ENCODE peak calls at places on chromosomes 3 and 15, in seven cellular contexts. N is WERI-Rb-1; H is CD4-positive, alpha-beta memory T cell; P is HCT116; M is vagina; V is BE2C; L is IMR-90. F is an unnamed sample.
A peak's percentile ranks its signal among the peaks of the same experiment; 100 is the strongest.

GRCh38 chr3:113769551-113769950 is 22.7 kb downstream of the ATP6V1A start:
- DNase-seq in N (no peak), H (no peak), P (no peak), M (no peak), V (no peak), L (peak; percentile 70), F (no peak)

GRCh38 chr15:43912991-43913927 is 86.5 kb downstream of the WDR76 start:
- DNase-seq in N (no peak), H (no peak), P (peak; percentile 92), M (no peak), V (peak; percentile 35), L (peak; percentile 99), F (no peak)

GRCh38 chr15:79218588-79219200 is 63.8 kb upstream of the ANKRD34C start:
- DNase-seq in N (no peak), H (no peak), P (peak; percentile 24), M (no peak), V (peak; percentile 36), L (peak; percentile 17), F (peak; percentile 27)

GRCh38 chr3:142363936-142364467 is 83.8 kb downstream of the XRN1 start:
- DNase-seq in N (no peak), H (no peak), P (no peak), M (no peak), V (no peak), L (no peak), F (no peak)

GRCh38 chr15:83365370-83365938 is 81.0 kb upstream of the BNC1 start:
- DNase-seq in N (no peak), H (no peak), P (peak; percentile 16), M (no peak), V (peak; percentile 32), L (peak; percentile 20), F (peak; percentile 25)

GRCh38 chr3:48962340-48962739 is 27.7 kb upstream of the P4HTM start:
- DNase-seq in N (no peak), H (no peak), P (no peak), M (no peak), V (no peak), L (no peak), F (no peak)

GRCh38 chr15:89828324-89829145 is 13.9 kb upstream of the ANPEP start:
- DNase-seq in N (no peak), H (no peak), P (no peak), M (no peak), V (no peak), L (peak; percentile 71), F (no peak)

GRCh38 chr3:139213936-139214335 is 129.9 kb upstream of the MRPS22 start:
- DNase-seq in N (no peak), H (no peak), P (no peak), M (no peak), V (no peak), L (no peak), F (no peak)

GRCh38 chr3:86800116-86800515 is 190.8 kb downstream of the VGLL3 start:
- DNase-seq in N (no peak), H (no peak), P (no peak), M (no peak), V (no peak), L (no peak), F (no peak)

GRCh38 chr3:130849111-130849552 is 44.8 kb upstream of the ATP2C1 start:
- DNase-seq in N (peak; percentile 9), H (no peak), P (no peak), M (no peak), V (peak; percentile 65), L (no peak), F (no peak)

GRCh38 chr3:85930718-85931117 is 971.9 kb downstream of the CADM2 start:
- DNase-seq in N (no peak), H (no peak), P (no peak), M (no peak), V (no peak), L (no peak), F (no peak)

GRCh38 chr3:138914870-138915502 is 32.0 kb downstream of the FOXL2 start:
- DNase-seq in N (no peak), H (no peak), P (no peak), M (no peak), V (no peak), L (peak; percentile 62), F (no peak)

GRCh38 chr15:40782609-40783227 is 12.9 kb downstream of the C15orf62 start:
- DNase-seq in N (peak; percentile 83), H (peak; percentile 75), P (peak; percentile 68), M (no peak), V (peak; percentile 86), L (no peak), F (peak; percentile 29)

GRCh38 chr3:169256791-169257522 is 406.6 kb downstream of the MECOM start:
- DNase-seq in N (no peak), H (no peak), P (no peak), M (no peak), V (no peak), L (peak; percentile 16), F (no peak)

GRCh38 chr3:122907471-122907870 is 112.6 kb downstream of the SLC49A4 start:
- DNase-seq in N (no peak), H (no peak), P (no peak), M (no peak), V (no peak), L (no peak), F (no peak)

GRCh38 chr3:32143849-32144757 is 37.7 kb downstream of the GPD1L start:
- DNase-seq in N (peak; percentile 59), H (peak; percentile 56), P (peak; percentile 73), M (no peak), V (peak; percentile 40), L (peak; percentile 97), F (peak; percentile 78)

GRCh38 chr3:41148446-41148845 is 50.9 kb upstream of the CTNNB1 start:
- DNase-seq in N (peak; percentile 11), H (no peak), P (no peak), M (no peak), V (no peak), L (no peak), F (no peak)

GRCh38 chr3:38724392-38724736 is 74.9 kb upstream of the SCN5A start:
- DNase-seq in N (no peak), H (no peak), P (no peak), M (no peak), V (no peak), L (no peak), F (no peak)

GRCh38 chr15:76179023-76179422 is 119.2 kb downstream of the TMEM266 start:
- DNase-seq in N (no peak), H (no peak), P (no peak), M (no peak), V (no peak), L (no peak), F (no peak)

GRCh38 chr15:58383876-58384275 is 47.9 kb upstream of the LIPC start:
- DNase-seq in N (no peak), H (no peak), P (no peak), M (no peak), V (no peak), L (no peak), F (no peak)

DNA sequence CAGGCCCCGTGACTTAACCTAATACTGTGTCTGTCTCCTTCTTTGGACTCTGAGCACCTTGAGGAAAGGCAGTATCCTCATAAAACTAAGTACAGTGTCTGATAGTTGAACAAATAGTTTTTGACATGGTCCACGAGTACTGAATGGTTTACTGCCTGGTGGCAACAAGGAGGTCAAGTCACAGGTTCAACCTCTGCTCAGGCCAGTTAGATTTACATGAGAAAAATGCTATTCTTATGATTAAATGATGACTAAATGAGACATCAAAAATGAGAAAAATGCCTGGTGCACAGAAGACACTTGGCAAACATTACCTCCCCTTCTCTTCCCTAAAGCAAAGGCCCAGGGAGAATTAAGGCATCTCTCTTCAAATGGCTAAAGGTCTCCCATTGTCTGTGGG is 48.8 kb downstream of the ABCC5 start:
- DNase-seq in N (no peak), H (no peak), P (no peak), M (no peak), V (no peak), L (peak; percentile 17), F (no peak)
- H3K9me3 ChIP-seq in N (no peaks in the 10 kb centered on the region), H (no peaks in the 10 kb centered on the region), P (no peaks in the 10 kb centered on the region), M (no peaks in the 10 kb centered on the region), V (no peaks in the 10 kb centered on the region), L (no peaks in the 10 kb centered on the region), F (no peaks in the 10 kb centered on the region)

GRCh38 chr3:171177553-171177952 is 151.0 kb upstream of the SLC2A2 start:
- DNase-seq in N (no peak), H (no peak), P (no peak), M (no peak), V (no peak), L (no peak), F (no peak)
- H3K27me3 ChIP-seq in N (no peaks in the 10 kb centered on the region), H (no peaks in the 10 kb centered on the region), P (no peaks in the 10 kb centered on the region), M (no peaks in the 10 kb centered on the region), V (no peaks in the 10 kb centered on the region), L (no peaks in the 10 kb centered on the region), F (no peaks in the 10 kb centered on the region)

GRCh38 chr3:5252111-5252510 is 64.6 kb downstream of the EDEM1 start:
- DNase-seq in N (no peak), H (no peak), P (no peak), M (no peak), V (no peak), L (no peak), F (no peak)

GRCh38 chr3:5250467-5251195 is 63.1 kb downstream of the EDEM1 start:
- DNase-seq in N (no peak), H (no peak), P (no peak), M (no peak), V (no peak), L (no peak), F (no peak)

GRCh38 chr3:5245927-5246326 is 58.4 kb downstream of the EDEM1 start:
- DNase-seq in N (no peak), H (no peak), P (no peak), M (no peak), V (no peak), L (no peak), F (no peak)

GRCh38 chr3:5254281-5255048 is 67.0 kb downstream of the EDEM1 start:
- DNase-seq in N (no peak), H (no peak), P (no peak), M (no peak), V (no peak), L (no peak), F (no peak)

DNA sequence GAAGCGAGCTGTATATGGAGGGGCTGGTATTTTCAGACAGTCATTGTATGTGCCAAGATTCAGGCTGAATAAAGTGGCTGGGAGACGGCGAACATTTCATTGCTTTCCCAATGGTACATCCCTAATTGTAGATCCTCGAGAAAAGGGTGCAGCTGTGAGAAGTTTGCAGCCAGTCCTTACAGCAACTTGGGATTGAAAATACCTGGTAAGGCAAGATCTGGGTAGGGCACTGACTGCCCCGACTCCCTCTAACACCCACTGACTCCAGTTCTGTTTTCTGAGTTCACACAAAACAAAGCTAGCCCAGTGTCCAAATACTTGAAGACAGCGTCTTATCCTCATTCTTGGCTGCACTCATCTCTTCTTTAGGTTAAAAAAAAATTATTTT is 63.7 kb downstream of the EDEM1 start:
- DNase-seq in N (no peak), H (no peak), P (no peak), M (no peak), V (no peak), L (no peak), F (no peak)
- H3K4me3 ChIP-seq in N (no peak overlapping the region), H (no peak overlapping the region), P (no peak overlapping the region), M (peak overlapping the region; percentile 20), V (no peak overlapping the region), L (peak overlapping the region; percentile 51), F (no peak overlapping the region)

DNA sequence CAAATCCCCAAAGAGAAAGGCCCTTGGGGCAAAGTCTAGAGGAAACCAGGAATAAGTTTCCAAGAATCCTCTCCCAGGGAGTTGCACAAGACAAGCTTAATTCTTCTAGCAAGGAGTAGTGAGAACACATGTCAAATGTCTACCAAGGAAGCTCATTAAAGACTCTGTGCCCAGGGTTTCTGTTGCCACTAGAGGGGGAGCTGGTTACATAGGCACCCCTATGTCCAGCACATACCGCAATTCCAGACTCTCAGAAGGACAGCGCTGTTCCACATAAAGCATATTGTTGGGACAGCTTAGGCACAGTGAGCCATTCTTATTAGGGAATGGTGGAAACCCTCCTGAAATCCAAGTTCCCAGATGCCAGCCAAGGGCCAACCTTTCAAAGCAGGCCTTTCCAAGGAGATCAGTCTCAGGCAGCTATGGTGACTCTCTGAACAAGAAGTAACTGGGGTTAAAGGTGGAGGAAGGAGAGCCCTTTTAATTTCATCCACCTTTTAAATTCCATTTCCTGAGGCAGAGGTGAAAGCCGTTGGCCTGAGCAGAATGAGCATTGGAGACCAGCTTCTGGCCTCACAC is 194.1 kb downstream of the UACA start:
- DNase-seq in N (peak; percentile 43), H (no peak), P (peak; percentile 73), M (peak; percentile 37), V (no peak), L (peak; percentile 71), F (peak; percentile 49)
- H3K9me3 ChIP-seq in N (peaks cover 20% of the 10 kb centered on the region), H (no peaks in the 10 kb centered on the region), P (no peaks in the 10 kb centered on the region), M (no peaks in the 10 kb centered on the region), V (no peaks in the 10 kb centered on the region), L (no peaks in the 10 kb centered on the region), F (no peaks in the 10 kb centered on the region)

F was measured in HAP-1.